ENCODE peak calls at places on chromosomes 6 and 20, in nine cellular contexts. P is esophagus squamous epithelium, O is BE2C, C is brain microvascular endothelial cell, T is tibial nerve, B is ascending aorta, R is psoas muscle, U is dorsolateral prefrontal cortex, Q is thyroid gland. V is an unnamed sample.

GRCh38 chr20:18663932-18664331 is 76.1 kb downstream of the DTD1 start:
- DNase-seq in B (no peak), Q (no peak), T (no peak), U (no peak), O (no peak), R (no peak), P (no peak), C (no peak), V (no peak)

GRCh38 chr6:30260036-30260504 is 46.9 kb upstream of the TRIM26 start:
- DNase-seq in U (peak), R (no peak), B (no peak), P (no peak), T (no peak), O (no peak), C (no peak), Q (peak), V (no peak)

GRCh38 chr6:148242180-148242579 is 100.5 kb upstream of the SASH1 start:
- DNase-seq in Q (no peak), C (no peak), R (no peak), O (no peak), P (no peak), T (peak), U (no peak), B (no peak), V (no peak)

GRCh38 chr6:41161851-41162552 is 914 bp downstream of the TREM2 start:
- DNase-seq in C (no peak), P (no peak), T (no peak), R (no peak), Q (no peak), U (no peak), O (no peak), B (no peak), V (no peak)

GRCh38 chr6:24524801-24525200 is 30.0 kb downstream of the ALDH5A1 start:
- DNase-seq in B (no peak), Q (peak), R (no peak), C (peak), T (no peak), O (peak), P (no peak), U (no peak), V (no peak)

GRCh38 chr6:20575691-20576451 is 41.6 kb downstream of the CDKAL1 start:
- DNase-seq in P (no peak), R (no peak), C (no peak), B (no peak), Q (no peak), U (no peak), O (no peak), T (no peak), V (no peak)

GRCh38 chr6:134223761-134224445 is 94.0 kb downstream of the SGK1 start:
- DNase-seq in U (no peak), B (no peak), P (no peak), C (no peak), O (no peak), Q (no peak), R (no peak), T (no peak), V (no peak)

GRCh38 chr6:170033666-170034065 is 257.2 kb downstream of the DLL1 start:
- DNase-seq in B (peak), C (no peak), Q (no peak), P (no peak), U (peak), R (no peak), O (peak), T (no peak), V (no peak)

GRCh38 chr20:19921349-19921793 is 95.8 kb upstream of the NAA20 start:
- DNase-seq in U (no peak), P (no peak), B (peak), C (no peak), O (no peak), T (no peak), Q (peak), R (peak), V (no peak)

GRCh38 chr6:108235121-108235520 is 25.7 kb downstream of the SNX3 start:
- DNase-seq in P (no peak), O (no peak), R (peak), C (no peak), U (no peak), T (no peak), Q (no peak), B (no peak), V (no peak)

GRCh38 chr6:10837997-10838793 is at the start of gene MAK:
- DNase-seq in P (peak), B (peak), C (peak), R (peak), U (peak), T (peak), Q (peak), O (peak), V (peak)

GRCh38 chr6:22298393-22299010 is 1.7 kb upstream of the PRL start:
- DNase-seq in R (no peak), Q (no peak), P (no peak), B (no peak), T (no peak), C (no peak), U (no peak), O (no peak), V (no peak)

GRCh38 chr6:149094934-149095341 is 222.6 kb upstream of the TAB2 start:
- DNase-seq in B (no peak), P (no peak), T (no peak), R (no peak), C (no peak), O (no peak), Q (peak), U (no peak), V (no peak)

GRCh38 chr6:103231185-103231584 is 1628.5 kb downstream of the HACE1 start:
- DNase-seq in Q (no peak), R (no peak), T (no peak), P (no peak), O (no peak), U (no peak), B (no peak), C (no peak), V (no peak)

GRCh38 chr20:9112541-9113515 is 43.9 kb downstream of the PLCB4 start:
- DNase-seq in R (no peak), T (peak), U (no peak), B (no peak), P (no peak), Q (peak), C (peak), O (no peak), V (no peak)

GRCh38 chr6:37713529-37714119 is 15.9 kb upstream of the MDGA1 start:
- DNase-seq in B (no peak), U (peak), P (no peak), O (peak), R (peak), Q (no peak), T (no peak), C (peak), V (no peak)

GRCh38 chr20:38631155-38632022 is 29.8 kb downstream of the ARHGAP40 start:
- DNase-seq in U (no peak), P (no peak), B (no peak), Q (no peak), O (no peak), T (no peak), R (no peak), C (peak), V (no peak)

GRCh38 chr6:154352898-154353585 is 3.6 kb downstream of the IPCEF1 start:
- DNase-seq in P (no peak), B (no peak), U (no peak), C (no peak), R (no peak), T (no peak), O (no peak), Q (peak), V (no peak)

GRCh38 chr6:75402296-75402695 is 91.3 kb downstream of the FILIP1 start:
- DNase-seq in U (no peak), B (peak), R (peak), T (no peak), O (no peak), Q (no peak), P (no peak), C (peak), V (no peak)

GRCh38 chr20:60057866-60058807 is 99.9 kb downstream of the CDH26 start:
- DNase-seq in R (peak), B (no peak), Q (peak), P (no peak), O (peak), C (peak), U (peak), T (no peak), V (peak)

GRCh38 chr6:53321701-53322100 is 27.0 kb downstream of the ELOVL5 start:
- DNase-seq in B (no peak), P (no peak), U (no peak), C (no peak), T (no peak), R (no peak), O (no peak), Q (no peak), V (no peak)

GRCh38 chr6:27158316-27158643 is 89.2 kb upstream of the PRSS16 start:
- DNase-seq in U (no peak), C (no peak), Q (no peak), O (no peak), T (no peak), P (no peak), B (no peak), R (no peak), V (no peak)

GRCh38 chr6:27154696-27155095 is 92.8 kb upstream of the PRSS16 start:
- DNase-seq in P (no peak), C (no peak), R (no peak), O (no peak), Q (no peak), U (no peak), T (no peak), B (no peak), V (no peak)

GRCh38 chr6:27156874-27157460 is 90.5 kb upstream of the PRSS16 start:
- DNase-seq in R (no peak), B (no peak), T (no peak), P (no peak), U (no peak), Q (no peak), O (no peak), C (no peak), V (no peak)

GRCh38 chr6:27159725-27160124 is 87.8 kb upstream of the PRSS16 start:
- DNase-seq in P (no peak), T (no peak), C (no peak), Q (no peak), U (no peak), B (no peak), O (no peak), R (no peak), V (no peak)

GRCh38 chr6:27157461-27158315 is 89.8 kb upstream of the PRSS16 start:
- DNase-seq in R (peak), T (peak), C (peak), O (peak), B (peak), Q (peak), U (peak), P (no peak), V (peak)
- TF ChIP-seq CTCF in R (peak), T (peak), C (peak), O (peak), B (peak), Q (no peak), U (peak), P (peak), V (peak)

GRCh38 chr20:62133864-62134263 is 9.3 kb downstream of the PSMA7 start:
- DNase-seq in U (no peak), Q (no peak), O (no peak), T (no peak), C (no peak), B (no peak), P (no peak), R (no peak), V (no peak)
- TF ChIP-seq CTCF in U (no peak), Q (no peak), O (peak), T (no peak), C (peak), B (no peak), P (peak), R (no peak), V (no peak)

DNA sequence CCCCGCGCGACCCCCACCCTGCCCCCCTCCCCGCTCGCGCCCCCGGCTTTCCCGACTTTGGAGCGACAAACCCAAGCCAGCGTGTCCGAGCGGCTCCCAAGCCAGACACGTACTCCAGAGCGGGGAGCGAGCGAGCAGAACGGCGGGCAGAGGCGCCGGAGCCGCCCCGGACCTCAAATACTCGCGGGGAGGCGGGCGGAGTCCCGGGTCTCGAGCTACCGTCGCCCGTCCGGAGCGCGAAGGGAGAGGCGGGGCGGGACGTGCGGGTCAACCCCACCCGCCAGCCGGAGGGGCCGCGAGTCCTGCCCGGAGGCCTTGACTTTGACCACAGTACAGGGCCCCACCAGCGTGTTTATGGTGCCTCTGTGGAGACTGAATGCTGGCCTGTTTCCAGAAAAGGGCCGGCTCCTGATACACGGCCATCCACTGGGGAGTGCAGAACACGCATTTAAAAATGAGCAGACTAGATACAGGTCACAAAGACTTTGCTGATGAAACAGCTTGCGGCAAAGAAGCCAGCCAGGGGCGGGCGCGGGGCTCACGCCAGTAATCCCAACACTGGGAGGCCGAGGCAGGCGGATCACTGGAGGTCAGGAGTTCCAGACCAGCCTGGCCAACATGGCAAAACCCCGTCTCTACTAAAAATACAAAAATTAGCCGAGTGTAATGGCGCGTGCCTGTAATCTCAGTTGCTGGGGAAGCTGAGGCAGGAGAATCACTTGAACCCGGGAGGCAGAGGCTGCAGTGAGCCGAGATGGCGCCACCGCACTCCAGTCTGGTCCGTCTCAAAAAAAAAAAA is at the start of gene SERPINB6:
- DNase-seq in T (peak), U (peak), R (peak), B (peak), Q (peak), C (peak), O (peak), P (no peak), V (peak)
- TF ChIP-seq CTCF in T (no peak), U (no peak), R (no peak), B (no peak), Q (no peak), C (no peak), O (no peak), P (no peak), V (no peak)

GRCh38 chr20:34264141-34264540 is 22.9 kb downstream of the ASIP start:
- DNase-seq in O (no peak), U (no peak), C (no peak), Q (no peak), B (no peak), P (no peak), T (no peak), R (no peak), V (no peak)

GRCh38 chr20:34268145-34268544 is 26.9 kb downstream of the ASIP start:
- DNase-seq in T (no peak), B (no peak), U (no peak), R (no peak), O (no peak), C (no peak), Q (no peak), P (no peak), V (no peak)

GRCh38 chr20:34271961-34272360 is 30.7 kb downstream of the ASIP start:
- DNase-seq in T (no peak), O (no peak), R (no peak), C (peak), P (no peak), Q (no peak), U (no peak), B (no peak), V (no peak)

GRCh38 chr20:34269996-34270627 is 28.9 kb downstream of the ASIP start:
- DNase-seq in C (peak), U (no peak), Q (peak), T (peak), O (no peak), B (no peak), P (no peak), R (no peak), V (no peak)

DNA sequence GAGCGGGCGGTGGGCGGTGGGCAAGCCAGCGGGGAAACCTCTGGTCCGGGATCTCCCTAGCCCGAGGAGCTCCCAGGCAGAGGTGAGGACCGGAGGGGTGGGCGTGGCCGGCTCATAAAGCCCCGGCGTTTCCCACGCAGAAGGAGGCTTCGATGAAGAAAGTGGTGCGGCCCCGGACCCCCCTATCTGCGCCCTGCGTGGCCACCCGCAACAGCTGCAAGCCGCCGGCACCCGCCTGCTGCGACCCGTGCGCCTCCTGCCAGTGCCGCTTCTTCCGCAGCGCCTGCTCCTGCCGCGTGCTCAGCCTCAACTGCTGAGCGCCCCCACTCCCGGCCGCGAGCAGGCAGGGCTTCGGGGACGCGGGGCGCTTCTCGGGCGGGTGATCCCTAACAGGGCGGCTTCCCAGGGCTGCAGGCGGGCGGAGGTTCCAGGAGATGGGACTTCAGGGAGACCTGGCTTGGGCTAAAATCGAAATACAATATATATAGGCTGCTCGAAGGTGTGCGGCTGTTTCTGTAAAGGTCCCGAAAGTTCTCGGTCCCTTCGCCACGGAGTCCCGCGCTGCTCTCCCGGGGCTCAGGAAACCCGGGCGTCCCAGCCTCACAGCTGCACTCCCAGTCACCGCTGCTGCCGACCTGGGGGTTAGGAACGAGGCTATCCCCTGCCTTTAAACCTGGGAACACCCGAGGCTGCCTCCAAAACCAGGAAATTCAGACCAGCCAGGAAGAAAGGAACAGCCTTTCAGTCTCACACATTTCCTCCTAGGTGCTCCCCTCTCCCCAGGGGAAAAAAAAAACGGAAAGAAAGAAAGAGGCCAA is 27.8 kb downstream of the ASIP start:
- DNase-seq in U (peak), T (no peak), O (peak), R (peak), P (no peak), Q (peak), C (no peak), B (no peak), V (no peak)
- TF ChIP-seq CTCF in U (no peak), T (no peak), O (no peak), R (no peak), P (no peak), Q (no peak), C (no peak), B (no peak), V (no peak)

DNA sequence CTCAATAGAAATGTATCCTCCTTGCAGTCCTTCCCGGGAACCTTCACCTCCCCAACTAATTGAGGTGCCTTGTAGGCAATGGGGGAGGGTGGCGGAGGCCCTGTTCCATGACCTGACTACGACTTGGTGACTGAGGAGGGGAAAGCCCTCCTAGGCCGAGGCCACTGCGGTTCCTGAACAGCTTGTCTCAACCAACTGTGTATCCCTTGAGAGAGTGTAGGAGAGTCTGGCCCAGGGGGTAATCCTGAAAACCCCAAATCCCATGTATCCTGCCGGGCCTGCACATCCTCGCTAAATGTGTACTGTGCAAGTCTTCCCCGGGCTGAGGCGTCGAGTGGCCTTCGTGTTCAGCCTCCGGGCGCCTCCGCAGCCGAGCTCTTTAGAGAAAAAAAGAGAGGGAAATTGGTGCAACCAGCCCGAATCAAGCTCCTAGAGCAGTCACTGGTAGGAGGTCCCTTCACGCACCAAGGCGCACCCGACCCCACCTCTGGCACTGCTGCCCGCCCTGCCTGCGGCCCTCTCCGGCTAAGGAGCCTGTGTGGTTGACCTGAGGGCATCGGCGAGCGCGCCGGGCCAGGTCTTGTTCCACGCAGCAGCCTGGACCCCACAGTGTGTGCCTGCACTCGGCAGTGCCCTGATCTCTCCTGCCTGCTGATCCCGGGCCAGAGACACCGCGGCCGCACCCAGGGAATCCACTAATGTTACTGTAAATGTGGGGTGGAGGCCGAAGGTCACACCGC is 7.3 kb downstream of the SIM1 start:
- DNase-seq in U (no peak), Q (no peak), O (no peak), P (no peak), C (no peak), T (no peak), R (no peak), B (no peak), V (no peak)
- TF ChIP-seq CTCF in U (no peak), Q (no peak), O (no peak), P (no peak), C (no peak), T (no peak), R (no peak), B (no peak), V (no peak)

GRCh38 chr6:156359912-156360311 is 417.3 kb upstream of the ARID1B start:
- DNase-seq in Q (no peak), P (no peak), C (no peak), B (no peak), U (no peak), T (no peak), R (no peak), O (no peak), V (no peak)
- TF ChIP-seq CTCF in Q (no peak), P (no peak), C (no peak), B (no peak), U (no peak), T (no peak), R (no peak), O (peak), V (no peak)

GRCh38 chr6:57313711-57314471 is 3.5 kb upstream of the PRIM2 start:
- DNase-seq in Q (peak), B (peak), T (no peak), P (no peak), R (no peak), O (no peak), C (peak), U (peak), V (no peak)
- TF ChIP-seq CTCF in Q (no peak), B (no peak), T (no peak), P (no peak), R (no peak), O (no peak), C (no peak), U (no peak), V (no peak)

GRCh38 chr6:159130846-159131245 is 38.4 kb upstream of the FNDC1 start:
- DNase-seq in C (no peak), U (no peak), Q (no peak), R (no peak), O (no peak), P (no peak), B (no peak), T (no peak), V (no peak)
- TF ChIP-seq CTCF in C (no peak), U (no peak), Q (no peak), R (no peak), O (no peak), P (no peak), B (no peak), T (no peak), V (no peak)

V was measured in lung.